ENCODE peak calls at places on chromosomes 3 and 15, in seven cellular contexts. U is prostate gland, J is hepatocyte, C is cardiac fibroblast, N is foreskin fibroblast, X is pancreas, I is HFFc6. G is an unnamed sample.

GRCh38 chr15:83275412-83275811 is 9.1 kb downstream of the BNC1 start:
- DNase-seq in U (no peak), J (no peak), C (no peak), N (no peak), X (no peak), I (peak; percentile 53), G (no peak)

GRCh38 chr3:188830955-188831354 is 340.8 kb upstream of the TPRG1 start:
- DNase-seq in U (no peak), J (no peak), C (peak; percentile 43), N (no peak), X (no peak), I (peak; percentile 3), G (peak; percentile 10)

GRCh38 chr15:31489801-31490646 is 163.4 kb downstream of the KLF13 start:
- DNase-seq in U (peak; percentile 26), J (peak; percentile 77), C (peak; percentile 74), N (peak; percentile 46), X (no peak), I (peak; percentile 59), G (peak; percentile 6)

GRCh38 chr3:54533856-54534255 is 394.0 kb downstream of the LRTM1 start:
- DNase-seq in U (no peak), J (no peak), C (no peak), N (no peak), X (no peak), I (no peak), G (no peak)

GRCh38 chr3:33791477-33792166 is 6.8 kb upstream of the PDCD6IP start:
- DNase-seq in U (no peak), J (peak; percentile 56), C (peak; percentile 70), N (peak; percentile 39), X (no peak), I (peak; percentile 42), G (no peak)

GRCh38 chr3:168071971-168072645 is 23.6 kb downstream of the GOLIM4 start:
- DNase-seq in U (no peak), J (no peak), C (no peak), N (no peak), X (no peak), I (peak; percentile 39), G (no peak)

GRCh38 chr3:130462089-130462488 is 54.9 kb upstream of the COL6A6 start:
- DNase-seq in U (no peak), J (no peak), C (no peak), N (no peak), X (no peak), I (no peak), G (no peak)

GRCh38 chr3:38054166-38054991 is 15.4 kb downstream of the DLEC1 start:
- DNase-seq in U (no peak), J (peak; percentile 63), C (no peak), N (no peak), X (no peak), I (peak; percentile 12), G (no peak)

GRCh38 chr15:33311312-33311971 is 675 bp downstream of the RYR3 start:
- DNase-seq in U (no peak), J (no peak), C (peak; percentile 9), N (no peak), X (no peak), I (no peak), G (no peak)

DNA sequence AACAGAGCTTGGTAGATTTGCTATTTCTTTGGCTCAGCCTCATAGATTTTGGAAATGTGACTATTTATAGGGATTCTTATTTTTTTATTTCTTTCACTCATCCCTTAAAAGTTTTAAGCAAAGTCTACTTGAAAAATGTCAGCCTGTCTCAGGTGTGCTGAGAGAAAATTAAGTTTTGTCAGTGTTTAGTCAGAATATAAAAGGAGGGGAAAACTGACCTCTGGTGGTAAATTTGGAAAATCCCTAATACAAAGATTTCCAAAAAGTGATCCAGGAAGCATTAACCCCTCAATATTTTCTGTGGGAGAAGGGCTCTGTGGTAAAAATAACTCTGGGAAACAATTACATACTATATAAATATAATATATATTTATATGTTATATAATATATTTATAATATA is 41.0 kb upstream of the FRMD4B start:
- DNase-seq in U (no peak), J (no peak), C (no peak), N (no peak), X (no peak), I (no peak), G (no peak)
- TF ChIP-seq CTCF in U (no peak), J (peak; percentile 33), C (no peak), N (peak; percentile 11), X (no peak), I (peak; percentile 63), G (no peak)

GRCh38 chr15:49876401-49877038 is 242.5 kb downstream of the ATP8B4 start:
- DNase-seq in U (peak; percentile 6), J (peak; percentile 24), C (no peak), N (no peak), X (no peak), I (no peak), G (no peak)
- TF ChIP-seq CTCF in U (peak; percentile 42), J (peak; percentile 51), C (peak; percentile 43), N (no peak), X (peak; percentile 18), I (no peak), G (no peak)

DNA sequence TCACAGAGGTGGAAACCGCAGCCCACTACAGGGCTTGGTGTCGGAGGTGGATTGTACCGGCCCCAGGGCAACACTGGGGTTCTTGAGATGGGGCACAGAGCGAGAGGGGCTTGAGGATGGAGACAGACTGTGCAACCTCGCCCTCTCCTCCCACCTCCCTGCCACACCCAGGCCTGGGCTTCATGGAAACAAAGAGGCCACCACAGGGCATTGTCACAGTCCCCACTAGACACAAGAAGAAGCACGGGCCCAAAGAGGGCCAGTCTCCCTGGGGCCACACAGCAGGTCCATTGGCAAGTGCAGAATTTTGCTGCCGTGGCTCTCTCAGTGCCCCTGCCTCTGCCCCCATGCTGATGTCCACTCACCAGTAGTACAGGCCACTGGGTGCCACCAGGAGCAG is 4.1 kb upstream of the CALML4 start:
- DNase-seq in U (no peak), J (no peak), C (no peak), N (no peak), X (peak; percentile 29), I (no peak), G (no peak)
- TF ChIP-seq CTCF in U (no peak), J (no peak), C (no peak), N (no peak), X (no peak), I (no peak), G (no peak)

GRCh38 chr15:72473670-72474465 is at the start of gene ARIH1:
- DNase-seq in U (peak; percentile 96), J (peak; percentile 99), C (peak; percentile 97), N (peak; percentile 97), X (peak; percentile 99), I (peak; percentile 93), G (peak; percentile 99)
- TF ChIP-seq CTCF in U (peak; percentile 12), J (peak; percentile 32), C (peak; percentile 44), N (peak; percentile 14), X (no peak), I (peak; percentile 39), G (no peak)

DNA sequence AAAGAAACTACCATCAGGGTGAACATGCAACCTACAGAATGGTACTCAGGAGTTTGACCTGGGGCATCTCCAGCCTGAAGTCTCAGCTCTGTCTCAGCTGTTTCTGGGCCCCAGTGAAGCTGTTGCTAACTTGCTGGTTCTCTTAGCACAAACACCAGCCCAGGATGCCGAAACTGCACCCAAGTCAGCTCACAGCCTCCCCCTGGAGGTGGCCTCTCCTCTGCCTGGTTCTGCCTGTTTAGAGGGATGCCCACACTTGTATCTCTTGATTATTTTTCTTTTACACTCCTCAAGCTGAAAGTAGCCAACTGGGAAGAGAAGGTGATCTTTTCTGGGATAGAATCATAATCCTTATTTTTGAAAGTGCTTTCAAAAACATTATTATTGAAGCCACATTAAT is 289.0 kb upstream of the RASGRP1 start:
- DNase-seq in U (no peak), J (peak; percentile 14), C (peak; percentile 49), N (no peak), X (no peak), I (peak; percentile 33), G (peak; percentile 34)
- TF ChIP-seq CTCF in U (no peak), J (peak; percentile 21), C (peak; percentile 60), N (peak; percentile 46), X (no peak), I (peak; percentile 72), G (no peak)

DNA sequence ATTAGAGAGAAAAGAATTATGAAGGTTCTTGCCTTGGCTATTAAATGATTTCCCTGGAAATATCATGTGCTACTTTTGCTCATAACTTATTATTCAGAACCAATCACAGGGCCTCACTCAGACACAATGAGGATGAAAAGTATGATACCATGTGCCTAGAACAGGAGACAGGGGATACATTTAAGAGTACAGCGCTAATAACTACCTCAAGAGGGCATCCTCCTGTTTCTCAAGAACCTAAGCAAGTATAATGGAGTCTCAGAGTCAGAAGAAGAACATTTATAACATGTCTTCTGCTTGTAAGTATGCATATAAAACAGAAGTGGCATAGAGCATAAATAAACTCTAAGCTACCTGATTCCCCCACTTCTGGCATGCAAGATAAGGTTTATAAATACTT is 125.4 kb upstream of the MME start:
- DNase-seq in U (no peak), J (peak; percentile 48), C (peak; percentile 85), N (no peak), X (no peak), I (peak; percentile 49), G (no peak)
- TF ChIP-seq CTCF in U (peak; percentile 29), J (peak; percentile 55), C (peak; percentile 58), N (peak; percentile 32), X (no peak), I (peak; percentile 82), G (peak; percentile 37)

GRCh38 chr15:39628131-39628482 is 47.2 kb downstream of the THBS1 start:
- DNase-seq in U (no peak), J (no peak), C (no peak), N (no peak), X (no peak), I (no peak), G (no peak)
- TF ChIP-seq CTCF in U (no peak), J (peak; percentile 21), C (peak; percentile 19), N (peak; percentile 18), X (peak; percentile 12), I (peak; percentile 66), G (no peak)

DNA sequence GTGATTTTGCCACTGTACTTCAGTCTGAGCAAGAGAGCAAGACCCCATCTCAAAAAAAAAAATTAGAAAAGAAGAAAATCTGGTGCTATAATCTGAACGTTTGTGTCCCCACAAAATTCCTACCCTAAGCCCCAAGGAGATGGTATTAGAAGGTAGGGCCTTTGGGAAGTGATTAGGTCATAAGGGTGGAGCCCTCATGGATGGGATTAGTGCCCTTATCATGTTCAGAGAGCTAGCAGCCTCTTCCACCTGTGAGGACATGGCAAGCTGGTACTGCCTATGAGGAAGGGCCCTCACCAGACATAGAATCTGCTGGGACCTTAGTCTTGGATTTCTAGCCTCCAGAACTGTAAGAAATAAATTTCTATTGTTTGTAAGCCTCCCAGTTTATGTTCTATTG is 50.4 kb upstream of the FLNB start:
- DNase-seq in U (no peak), J (no peak), C (no peak), N (no peak), X (no peak), I (no peak), G (no peak)
- TF ChIP-seq CTCF in U (no peak), J (no peak), C (no peak), N (no peak), X (no peak), I (no peak), G (no peak)

DNA sequence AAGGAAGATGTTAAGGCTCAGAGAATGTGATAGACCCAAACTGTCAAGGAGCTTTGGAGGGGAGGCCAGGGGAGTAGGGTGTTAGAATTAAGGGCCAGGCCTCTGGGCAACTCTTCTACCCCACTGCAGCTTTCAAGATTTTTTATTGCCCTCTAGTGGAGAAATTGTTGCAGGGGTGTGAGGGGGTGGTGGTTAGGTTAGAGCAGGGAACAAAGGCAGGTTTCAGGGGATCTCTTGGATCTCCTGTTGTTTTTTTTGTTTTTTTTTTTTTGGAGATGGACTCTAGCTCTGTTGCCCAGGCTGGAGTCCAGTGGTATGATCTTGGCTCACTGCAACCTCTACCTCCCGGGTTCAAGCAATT is 1.4 kb upstream of the SEC13 start:
- DNase-seq in U (no peak), J (no peak), C (no peak), N (no peak), X (no peak), I (no peak), G (peak; percentile 24)
- TF ChIP-seq CTCF in U (no peak), J (peak; percentile 11), C (peak; percentile 28), N (peak; percentile 16), X (no peak), I (peak; percentile 74), G (peak; percentile 15)